ENCODE peak calls at places on chromosomes 1 and 21, in ten cellular contexts. O is Calu3, B is colonic mucosa, J is lung, I is midbrain, F is SK-N-SH, N is NCI-H1105, E is AG10803, Y is T-cell, Z is GM12865. P is an unnamed sample.

GRCh38 chr1:58739851-58740466 is 40.1 kb upstream of the MYSM1 start:
- DNase-seq in O (peak; percentile 46), B (peak; percentile 35), J (no peak), I (peak; percentile 73), F (peak; percentile 60), N (peak; percentile 57), E (peak; percentile 61), Y (no peak), Z (peak; percentile 58), P (peak; percentile 65)

GRCh38 chr1:54331091-54331772 is 75.0 kb downstream of the SSBP3 start:
- DNase-seq in O (no peak), B (no peak), J (no peak), I (peak; percentile 21), F (peak; percentile 65), N (no peak), E (peak; percentile 88), Y (no peak), Z (no peak), P (no peak)

GRCh38 chr1:224726783-224727182 is 110.7 kb downstream of the CNIH3 start:
- DNase-seq in O (no peak), B (no peak), J (no peak), I (no peak), F (no peak), N (no peak), E (peak; percentile 97), Y (no peak), Z (no peak), P (no peak)

GRCh38 chr21:17371470-17371869 is 141.4 kb upstream of the CXADR start:
- DNase-seq in O (no peak), B (no peak), J (no peak), I (no peak), F (no peak), N (no peak), E (peak; percentile 1), Y (no peak), Z (no peak), P (no peak)

GRCh38 chr1:99621340-99621901 is 24.5 kb upstream of the PALMD start:
- DNase-seq in O (no peak), B (no peak), J (no peak), I (no peak), F (no peak), N (no peak), E (no peak), Y (no peak), Z (peak; percentile 19), P (no peak)

GRCh38 chr1:221718391-221719277 is 23.3 kb downstream of the DUSP10 start:
- DNase-seq in O (no peak), B (no peak), J (no peak), I (no peak), F (no peak), N (no peak), E (peak; percentile 99), Y (no peak), Z (no peak), P (no peak)

GRCh38 chr1:26785611-26786436 is 1.9 kb upstream of the PIGV start:
- DNase-seq in O (no peak), B (peak; percentile 59), J (no peak), I (peak; percentile 53), F (no peak), N (no peak), E (peak; percentile 83), Y (no peak), Z (no peak), P (peak; percentile 54)

GRCh38 chr1:30744060-30744756 is 13.4 kb downstream of the LAPTM5 start:
- DNase-seq in O (no peak), B (no peak), J (no peak), I (no peak), F (no peak), N (no peak), E (peak; percentile 41), Y (no peak), Z (peak; percentile 89), P (peak; percentile 38)

GRCh38 chr1:223837206-223837605 is 8.5 kb downstream of the TP53BP2 start:
- DNase-seq in O (no peak), B (no peak), J (no peak), I (no peak), F (no peak), N (no peak), E (no peak), Y (no peak), Z (no peak), P (no peak)